ENCODE peak calls at places on chromosomes 13 and 19, in nine cellular contexts. H is NCI-H2107; O is neural crest cell; U is pancreas; R is kidney tubule cell; Q is cardiac fibroblast; S is HCT116; D is anterior cingulate cortex; N is effector CD4-positive, alpha-beta T cell. I is an unnamed sample.

GRCh38 chr19:5572556-5573286 is 5.0 kb upstream of the TINCR start:
- DNase-seq in N (no peak), U (no peak), O (no peak), R (no peak), Q (no peak), D (no peak), S (no peak), H (no peak), I (peak)

GRCh38 chr19:34560229-34560628 is 78.7 kb downstream of the WTIP start:
- DNase-seq in Q (no peak), D (no peak), O (no peak), U (no peak), S (no peak), H (no peak), R (no peak), N (no peak), I (no peak)

GRCh38 chr13:108470921-108471320 is 158.5 kb upstream of the MYO16 start:
- DNase-seq in Q (no peak), N (no peak), S (no peak), U (no peak), O (no peak), H (no peak), R (no peak), D (no peak), I (no peak)

GRCh38 chr13:114063545-114064515 is 68.6 kb downstream of the RASA3 start:
- DNase-seq in O (no peak), H (no peak), S (no peak), R (peak), U (no peak), Q (peak), D (no peak), N (no peak), I (peak)

GRCh38 chr13:79098603-79099002 is 307.5 kb downstream of the RBM26 start:
- DNase-seq in N (no peak), R (no peak), Q (no peak), U (no peak), H (no peak), O (no peak), D (no peak), S (no peak), I (no peak)

GRCh38 chr19:35848919-35849505 is 3.3 kb downstream of the NPHS1 start:
- DNase-seq in U (no peak), S (no peak), R (no peak), H (no peak), O (no peak), N (no peak), D (no peak), Q (no peak), I (no peak)

GRCh38 chr13:110308377-110309158 is 1.5 kb downstream of the COL4A2 start:
- DNase-seq in R (peak), N (no peak), S (no peak), D (no peak), H (no peak), O (peak), U (peak), Q (peak), I (no peak)

GRCh38 chr13:82412749-82413148 is 1469.5 kb downstream of the SLITRK1 start:
- DNase-seq in N (no peak), Q (no peak), R (no peak), O (no peak), U (no peak), H (no peak), S (no peak), D (no peak), I (no peak)

GRCh38 chr13:85657942-85658341 is 141.3 kb downstream of the SLITRK6 start:
- DNase-seq in R (no peak), N (no peak), Q (no peak), S (no peak), U (no peak), D (no peak), O (no peak), H (no peak), I (no peak)

GRCh38 chr19:11652492-11652891 is 55.2 kb downstream of the ZNF627 start:
- DNase-seq in R (no peak), Q (peak), N (no peak), D (no peak), O (no peak), U (no peak), S (no peak), H (no peak), I (no peak)

I was measured in LoVo.